ENCODE peak calls at places on chromosomes 7 and 10, in six cellular contexts. M is right lobe of liver, I is IMR-90, F is spleen, E is testis, H is tibial nerve. J is an unnamed sample.

GRCh38 chr10:125472037-125472607 is 210.8 kb downstream of the TEX36 start:
- DNase-seq in M (no peak), I (no peak), F (no peak), E (no peak), H (no peak), J (no peak)

GRCh38 chr10:124160176-124160575 is 66.8 kb upstream of the CHST15 start:
- DNase-seq in M (no peak), I (no peak), F (no peak), E (no peak), H (no peak), J (no peak)

GRCh38 chr10:125823663-125824251 is 411 bp downstream of the BCCIP start:
- DNase-seq in M (no peak), I (peak), F (peak), E (peak), H (no peak), J (no peak)

GRCh38 chr7:111827863-111828504 is 265.7 kb upstream of the IMMP2L start:
- DNase-seq in M (no peak), I (peak), F (no peak), E (no peak), H (no peak), J (peak)

GRCh38 chr7:87435546-87435945 is 39.9 kb downstream of the ABCB4 start:
- DNase-seq in M (no peak), I (peak), F (no peak), E (no peak), H (no peak), J (no peak)

GRCh38 chr7:92783260-92783911 is 53.0 kb downstream of the CDK6 start:
- DNase-seq in M (no peak), I (peak), F (no peak), E (no peak), H (no peak), J (no peak)

GRCh38 chr7:1124816-1125602 is 35.0 kb downstream of the ZFAND2A start:
- DNase-seq in M (peak), I (no peak), F (peak), E (no peak), H (no peak), J (no peak)

GRCh38 chr10:63627881-63628296 is 106.7 kb downstream of the REEP3 start:
- DNase-seq in M (no peak), I (no peak), F (no peak), E (no peak), H (no peak), J (no peak)

GRCh38 chr10:97131041-97131659 is 54.6 kb downstream of the SLIT1 start:
- DNase-seq in M (no peak), I (no peak), F (peak), E (no peak), H (no peak), J (no peak)

GRCh38 chr7:105389090-105389650 is 449 bp upstream of the SRPK2 start:
- DNase-seq in M (peak), I (peak), F (no peak), E (peak), H (no peak), J (peak)

GRCh38 chr10:31320598-31321211 is 1.7 kb downstream of the ZEB1 start:
- DNase-seq in M (peak), I (peak), F (peak), E (peak), H (peak), J (peak)

GRCh38 chr7:10460474-10460873 is 513.2 kb upstream of the PHF14 start:
- DNase-seq in M (no peak), I (no peak), F (no peak), E (no peak), H (no peak), J (no peak)
- H3K4me3 ChIP-seq in M (no peak), I (no peak), F (no peak), E (no peak), H (no peak), J (no peak)

GRCh38 chr10:68601490-68602265 is 41.5 kb downstream of the TET1 start:
- DNase-seq in M (no peak), I (no peak), F (no peak), E (no peak), H (no peak), J (no peak)

GRCh38 chr10:68602434-68602833 is 42.3 kb downstream of the TET1 start:
- DNase-seq in M (no peak), I (no peak), F (no peak), E (no peak), H (no peak), J (no peak)

GRCh38 chr10:68598978-68599753 is 39.0 kb downstream of the TET1 start:
- DNase-seq in M (no peak), I (peak), F (peak), E (peak), H (no peak), J (peak)

GRCh38 chr10:68599754-68600040 is 39.6 kb downstream of the TET1 start:
- DNase-seq in M (no peak), I (no peak), F (no peak), E (no peak), H (no peak), J (no peak)

GRCh38 chr10:68600041-68600778 is 40.1 kb downstream of the TET1 start:
- DNase-seq in M (peak), I (peak), F (peak), E (peak), H (peak), J (peak)
- TF ChIP-seq POLR2A in M (no peak), I (no peak), F (no peak), E (no peak), H (no peak), J (peak)

DNA sequence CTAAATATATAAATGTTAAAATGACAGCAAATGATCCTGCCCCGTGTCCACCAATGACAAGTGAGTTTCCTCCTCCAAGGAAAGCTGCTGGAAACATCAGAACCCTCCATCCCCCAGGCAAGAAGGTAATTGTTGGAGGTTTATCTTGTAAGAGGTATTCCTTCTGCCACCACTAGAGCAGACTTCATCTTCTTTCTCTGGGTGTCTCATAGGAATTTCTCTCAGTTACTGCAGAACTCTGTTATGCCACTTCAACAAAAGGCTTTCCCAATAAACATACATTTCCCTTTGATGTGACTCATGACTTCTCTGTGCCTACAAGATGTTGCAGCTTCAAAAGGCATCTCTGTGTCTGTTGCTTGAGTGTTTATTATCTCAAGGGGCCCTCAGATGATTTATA is 279.1 kb downstream of the BMPER start:
- DNase-seq in M (no peak), I (peak), F (no peak), E (no peak), H (no peak), J (no peak)
- H3K27ac ChIP-seq in M (no peak), I (no peak), F (no peak), E (no peak), H (no peak), J (no peak)

DNA sequence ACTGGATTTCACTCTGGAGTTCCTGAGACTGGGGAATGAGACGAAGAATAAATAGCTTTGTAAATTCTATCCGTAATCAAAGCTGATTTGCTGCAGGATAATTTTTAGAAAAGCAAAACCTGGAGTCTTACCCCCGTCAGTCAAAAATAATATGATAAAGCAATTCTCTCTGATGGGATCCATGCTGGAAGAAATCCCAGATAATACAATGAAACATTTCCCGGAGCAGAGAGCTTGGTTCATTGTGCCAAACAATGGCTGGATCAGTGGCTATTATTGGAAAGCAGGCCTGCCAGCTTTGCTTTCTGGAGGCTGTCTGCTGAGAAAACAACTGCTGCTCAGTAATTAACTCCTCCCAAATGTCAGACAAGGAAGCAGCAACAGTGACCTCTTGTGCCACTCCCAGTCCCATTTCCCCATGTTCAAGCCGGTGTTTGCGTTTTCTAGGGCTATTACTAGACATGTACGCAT is 609.4 kb upstream of the PCDH15 start:
- DNase-seq in M (no peak), I (no peak), F (no peak), E (peak), H (no peak), J (peak)
- H3K4me3 ChIP-seq in M (no peak), I (no peak), F (no peak), E (no peak), H (no peak), J (no peak)

DNA sequence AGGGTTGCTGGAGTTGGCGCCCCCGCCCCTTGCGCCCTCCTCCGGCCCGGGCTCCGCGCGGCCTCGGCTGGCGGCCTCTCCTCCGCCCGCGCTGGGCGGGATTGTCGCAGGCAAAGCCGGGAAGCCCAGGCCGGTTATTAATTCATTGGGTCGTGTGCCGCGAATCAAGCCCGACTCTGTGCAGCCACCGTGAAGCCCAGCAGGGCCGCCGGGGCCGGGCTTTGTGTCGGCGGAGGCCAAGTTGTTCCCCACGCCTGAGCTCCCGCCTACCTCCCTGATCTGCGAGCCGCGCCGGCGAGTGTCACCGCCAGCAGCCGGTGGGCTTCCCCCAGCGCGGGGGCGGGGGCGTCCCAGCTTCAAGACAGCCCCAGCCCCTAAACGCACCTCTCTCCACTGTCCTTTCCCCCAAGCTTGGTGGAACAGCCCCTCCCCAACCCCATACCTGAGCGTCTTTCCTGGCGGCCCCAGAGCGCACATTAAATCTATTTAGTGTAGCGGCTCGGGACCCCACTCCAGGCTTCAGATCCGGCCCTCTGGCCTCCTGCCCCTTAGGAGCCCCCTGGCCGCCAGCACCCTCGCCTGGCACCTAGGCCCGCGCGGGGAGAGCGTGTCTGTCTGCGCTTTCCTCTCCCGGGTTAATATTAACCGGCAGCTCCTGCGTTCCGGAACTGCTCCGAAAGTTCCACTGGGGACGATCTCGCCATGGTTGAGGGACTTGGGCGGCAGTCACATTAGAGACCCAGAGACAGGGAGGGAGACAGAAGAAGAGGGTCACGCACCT is 3.5 kb downstream of the SHH start:
- DNase-seq in M (peak), I (no peak), F (peak), E (no peak), H (no peak), J (peak)
- TF ChIP-seq POLR2A in M (peak), I (no peak), F (no peak), E (no peak), H (no peak), J (no peak)

DNA sequence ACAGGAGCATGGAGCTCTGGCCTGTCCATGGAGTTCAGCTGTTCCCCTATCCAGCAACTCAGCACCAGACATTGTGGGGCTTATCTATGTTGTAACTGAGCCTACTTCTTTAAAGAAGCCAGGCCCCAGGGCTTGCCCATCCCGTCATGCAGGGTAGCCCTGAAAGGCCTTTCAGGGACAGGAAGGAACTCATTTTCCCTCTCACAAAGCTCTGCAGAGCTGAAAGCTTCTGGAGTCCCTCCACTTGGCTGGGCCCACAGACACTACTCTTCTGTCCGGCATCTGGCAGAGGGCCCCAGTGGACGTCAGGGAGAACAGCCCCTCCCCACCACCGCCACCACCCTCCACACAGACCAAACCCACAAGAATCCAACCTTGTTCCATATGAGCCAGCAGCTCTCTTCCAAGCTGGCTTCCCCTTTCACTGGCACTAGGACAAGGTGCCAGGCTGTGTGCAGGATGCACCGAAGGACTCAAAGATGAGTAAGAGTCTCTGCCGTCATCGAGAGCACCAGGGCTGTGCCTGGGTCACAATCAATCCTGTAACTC is 33.1 kb downstream of the DENND2A start:
- DNase-seq in M (no peak), I (peak), F (peak), E (peak), H (peak), J (peak)
- H3K27ac ChIP-seq in M (no peak), I (peak), F (peak), E (no peak), H (peak), J (no peak)

DNA sequence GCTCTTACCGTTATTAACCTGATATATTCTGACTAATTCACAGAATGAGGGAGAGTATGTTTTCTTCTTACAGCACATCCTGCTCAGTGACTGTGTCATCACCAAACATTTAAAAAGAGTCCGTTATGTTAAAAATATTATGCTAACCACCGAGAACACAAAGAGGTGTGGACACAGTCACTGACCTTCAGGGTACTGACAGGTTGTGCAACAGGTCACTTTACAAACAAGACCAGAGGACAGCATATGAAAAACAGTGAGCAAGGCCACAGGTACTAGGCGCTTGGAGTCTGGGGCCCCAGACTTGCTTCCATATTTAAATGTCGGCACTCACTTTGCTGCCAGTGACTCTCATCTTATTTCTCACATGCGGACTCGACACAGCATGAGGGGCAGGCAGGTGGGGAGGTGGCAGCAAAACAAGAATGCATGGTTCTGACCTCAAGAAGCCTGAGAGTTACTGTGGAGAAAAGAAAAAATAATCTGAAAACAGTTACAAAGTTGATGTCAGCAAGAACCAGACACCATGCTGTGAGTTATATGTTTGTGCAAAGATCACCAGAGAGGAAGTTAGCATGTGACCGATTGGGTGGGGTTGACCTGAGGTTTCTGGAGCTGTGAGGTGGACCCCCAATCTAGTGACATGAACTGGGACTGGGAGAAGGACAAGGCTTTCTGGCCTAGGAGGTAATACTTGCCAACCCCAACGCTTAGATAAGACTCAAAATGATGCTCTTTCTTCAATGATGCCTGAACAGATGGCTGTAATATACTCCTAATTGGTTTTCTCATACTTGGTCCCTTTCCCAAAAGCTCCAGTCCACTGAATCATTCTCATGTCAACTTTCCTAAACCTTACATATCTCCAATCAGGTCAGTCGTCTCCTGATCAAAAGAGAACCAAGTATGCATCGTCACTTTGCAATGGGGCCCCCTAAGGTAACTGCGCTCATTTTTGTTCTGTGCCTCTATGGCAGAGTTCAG is 102.4 kb downstream of the HIPK2 start:
- DNase-seq in M (no peak), I (peak), F (no peak), E (no peak), H (no peak), J (no peak)
- H3K4me3 ChIP-seq in M (no peak), I (no peak), F (no peak), E (no peak), H (no peak), J (no peak)

DNA sequence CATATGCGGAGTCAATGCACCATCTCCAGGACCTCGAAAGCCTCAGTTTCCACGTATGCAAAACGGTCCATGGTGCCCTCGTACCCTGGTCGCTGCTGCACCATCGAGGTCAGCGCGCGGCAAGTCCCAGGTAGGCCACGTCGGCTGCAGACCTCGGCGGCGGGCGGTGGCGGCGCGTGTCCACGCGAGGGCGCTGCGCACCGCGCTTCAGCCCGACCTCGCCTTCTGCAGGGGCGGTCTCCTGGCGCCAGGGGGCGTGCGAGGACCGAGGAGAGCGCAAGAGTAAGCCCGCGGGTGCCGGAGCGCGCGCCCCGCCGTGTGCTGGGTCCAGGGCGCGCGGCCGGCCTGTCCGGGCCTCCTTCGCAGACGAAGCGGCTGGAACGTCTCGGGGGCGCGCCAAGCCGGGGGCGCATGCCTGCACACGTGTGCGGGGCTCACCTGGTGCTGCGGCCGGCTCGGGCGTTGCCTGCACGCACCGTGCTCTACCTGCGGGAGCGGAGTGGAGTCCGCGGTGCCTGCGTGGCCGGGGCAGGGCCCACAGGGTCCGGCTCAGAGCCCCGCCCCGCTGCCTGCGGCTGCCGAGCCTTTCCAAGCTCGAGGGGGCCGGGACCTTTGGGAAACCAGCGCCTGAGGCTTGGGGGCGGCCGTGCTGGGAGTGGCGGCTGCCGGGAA is 54.0 kb downstream of the GLRX3 start:
- DNase-seq in M (peak), I (peak), F (peak), E (peak), H (peak), J (peak)
- TF ChIP-seq POLR2A in M (no peak), I (no peak), F (no peak), E (no peak), H (no peak), J (no peak)

J was measured in thyroid gland.